ENCODE peak calls at places on chromosomes 11 and 22, in five cellular contexts. One of them, this sample, is unnamed.

GRCh38 chr22:48513929-48514328 is 1313.7 kb downstream of the BRD1 start:
- DNase-seq in EL: no peak
- DNase-seq in fibroblast of the conjunctiva: no peak
- DNase-seq in HFFc6: no peak
- DNase-seq in cardiac muscle cell: no peak
- DNase-seq in this sample: no peak

GRCh38 chr11:114111369-114112042 is 52.0 kb downstream of the ZBTB16 start:
- DNase-seq in HFFc6: no peak
- DNase-seq in EL: no peak
- DNase-seq in cardiac muscle cell: no peak
- DNase-seq in fibroblast of the conjunctiva: peak
- DNase-seq in this sample: peak

GRCh38 chr11:1078191-1078601 is 3.5 kb downstream of the MUC2 start:
- DNase-seq in HFFc6: no peak
- DNase-seq in EL: no peak
- DNase-seq in cardiac muscle cell: no peak
- DNase-seq in fibroblast of the conjunctiva: no peak
- DNase-seq in this sample: no peak

GRCh38 chr11:18012906-18013781 is at the start of gene SERGEF:
- DNase-seq in cardiac muscle cell: peak
- DNase-seq in EL: peak
- DNase-seq in fibroblast of the conjunctiva: peak
- DNase-seq in HFFc6: peak
- DNase-seq in this sample: peak

GRCh38 chr11:100777118-100777517 is 90.0 kb downstream of the ARHGAP42 start:
- DNase-seq in cardiac muscle cell: no peak
- DNase-seq in EL: no peak
- DNase-seq in HFFc6: no peak
- DNase-seq in fibroblast of the conjunctiva: no peak
- DNase-seq in this sample: no peak

GRCh38 chr22:44133901-44134511 is 46.7 kb upstream of the PARVG start:
- DNase-seq in EL: no peak
- DNase-seq in cardiac muscle cell: no peak
- DNase-seq in fibroblast of the conjunctiva: no peak
- DNase-seq in HFFc6: no peak
- DNase-seq in this sample: no peak

GRCh38 chr11:70614034-70614681 is 215.8 kb downstream of the CTTN start:
- DNase-seq in fibroblast of the conjunctiva: no peak
- DNase-seq in cardiac muscle cell: no peak
- DNase-seq in HFFc6: no peak
- DNase-seq in EL: no peak
- DNase-seq in this sample: no peak

GRCh38 chr22:23495614-23496444 is 84.3 kb downstream of the IGLL1 start:
- DNase-seq in HFFc6: no peak
- DNase-seq in EL: no peak
- DNase-seq in cardiac muscle cell: no peak
- DNase-seq in fibroblast of the conjunctiva: no peak
- DNase-seq in this sample: no peak

GRCh38 chr11:1463056-1463455 is 23.5 kb downstream of the MOB2 start:
- DNase-seq in fibroblast of the conjunctiva: no peak
- DNase-seq in EL: no peak
- DNase-seq in HFFc6: no peak
- DNase-seq in cardiac muscle cell: no peak
- DNase-seq in this sample: no peak

GRCh38 chr11:119681537-119681936 is 47.5 kb downstream of the NECTIN1 start:
- DNase-seq in EL: no peak
- DNase-seq in fibroblast of the conjunctiva: no peak
- DNase-seq in cardiac muscle cell: no peak
- DNase-seq in HFFc6: no peak
- DNase-seq in this sample: no peak

GRCh38 chr11:9594267-9595046 is 21.0 kb downstream of the WEE1 start:
- DNase-seq in cardiac muscle cell: no peak
- DNase-seq in fibroblast of the conjunctiva: no peak
- DNase-seq in HFFc6: no peak
- DNase-seq in EL: peak
- DNase-seq in this sample: no peak

GRCh38 chr11:119533931-119534694 is 111.1 kb upstream of the THY1 start:
- DNase-seq in EL: peak
- DNase-seq in fibroblast of the conjunctiva: peak
- DNase-seq in HFFc6: peak
- DNase-seq in cardiac muscle cell: peak
- DNase-seq in this sample: peak

GRCh38 chr11:61972796-61973602 is 5.6 kb upstream of the FTH1 start:
- DNase-seq in EL: peak
- DNase-seq in HFFc6: peak
- DNase-seq in fibroblast of the conjunctiva: peak
- DNase-seq in cardiac muscle cell: no peak
- DNase-seq in this sample: peak

GRCh38 chr22:36540867-36541642 is 12.1 kb upstream of the EIF3D start:
- DNase-seq in fibroblast of the conjunctiva: no peak
- DNase-seq in cardiac muscle cell: no peak
- DNase-seq in HFFc6: no peak
- DNase-seq in EL: peak
- DNase-seq in this sample: peak

GRCh38 chr11:14455648-14456430 is 43.8 kb downstream of the COPB1 start:
- DNase-seq in fibroblast of the conjunctiva: no peak
- DNase-seq in EL: no peak
- DNase-seq in HFFc6: no peak
- DNase-seq in cardiac muscle cell: no peak
- DNase-seq in this sample: no peak

GRCh38 chr11:134242376-134242775 is 10.8 kb downstream of the THYN1 start:
- DNase-seq in fibroblast of the conjunctiva: no peak
- DNase-seq in cardiac muscle cell: no peak
- DNase-seq in EL: no peak
- DNase-seq in HFFc6: no peak
- DNase-seq in this sample: no peak

GRCh38 chr11:6705905-6706535 is 22.9 kb upstream of the MRPL17 start:
- DNase-seq in cardiac muscle cell: peak
- DNase-seq in fibroblast of the conjunctiva: peak
- DNase-seq in EL: peak
- DNase-seq in HFFc6: peak
- DNase-seq in this sample: peak

GRCh38 chr11:65720237-65720934 is at the start of gene RNASEH2C:
- DNase-seq in cardiac muscle cell: peak
- DNase-seq in EL: peak
- DNase-seq in HFFc6: peak
- DNase-seq in fibroblast of the conjunctiva: peak
- DNase-seq in this sample: peak

GRCh38 chr11:113991718-113992458 is 17.0 kb downstream of the HTR3A start:
- DNase-seq in cardiac muscle cell: peak
- DNase-seq in HFFc6: no peak
- DNase-seq in fibroblast of the conjunctiva: no peak
- DNase-seq in EL: peak
- DNase-seq in this sample: no peak

GRCh38 chr11:119092880-119093665 is 8.4 kb downstream of the HMBS start:
- DNase-seq in fibroblast of the conjunctiva: no peak
- DNase-seq in EL: peak
- DNase-seq in cardiac muscle cell: no peak
- DNase-seq in HFFc6: no peak
- DNase-seq in this sample: no peak

GRCh38 chr11:3856856-3857553 is 1.5 kb downstream of the STIM1 start:
- DNase-seq in HFFc6: no peak
- DNase-seq in fibroblast of the conjunctiva: no peak
- DNase-seq in EL: no peak
- DNase-seq in cardiac muscle cell: no peak
- DNase-seq in this sample: no peak

GRCh38 chr22:28822930-28823481 is 22.6 kb upstream of the XBP1 start:
- DNase-seq in HFFc6: no peak
- DNase-seq in cardiac muscle cell: no peak
- DNase-seq in fibroblast of the conjunctiva: no peak
- DNase-seq in EL: no peak
- DNase-seq in this sample: no peak

GRCh38 chr11:12061851-12062560 is 48.4 kb upstream of the MICAL2 start:
- DNase-seq in EL: no peak
- DNase-seq in HFFc6: no peak
- DNase-seq in fibroblast of the conjunctiva: no peak
- DNase-seq in cardiac muscle cell: no peak
- DNase-seq in this sample: no peak

GRCh38 chr11:63961608-63962412 is 12.6 kb upstream of the COX8A start:
- DNase-seq in fibroblast of the conjunctiva: peak
- DNase-seq in cardiac muscle cell: no peak
- DNase-seq in HFFc6: peak
- DNase-seq in EL: no peak
- DNase-seq in this sample: peak

GRCh38 chr11:7019500-7020182 is 505 bp downstream of the ZNF214 start:
- DNase-seq in cardiac muscle cell: peak
- DNase-seq in fibroblast of the conjunctiva: no peak
- DNase-seq in EL: peak
- DNase-seq in HFFc6: no peak
- DNase-seq in this sample: peak

GRCh38 chr11:122229611-122230386 is 113.8 kb upstream of the BLID start:
- DNase-seq in EL: no peak
- DNase-seq in cardiac muscle cell: no peak
- DNase-seq in HFFc6: no peak
- DNase-seq in fibroblast of the conjunctiva: no peak
- DNase-seq in this sample: no peak

GRCh38 chr11:35477871-35478270 is 47.5 kb downstream of the PAMR1 start:
- DNase-seq in EL: no peak
- DNase-seq in fibroblast of the conjunctiva: no peak
- DNase-seq in cardiac muscle cell: peak
- DNase-seq in HFFc6: no peak
- DNase-seq in this sample: no peak

GRCh38 chr11:67309661-67310061 is 6.3 kb downstream of the SSH3 start:
- DNase-seq in HFFc6: no peak
- DNase-seq in cardiac muscle cell: no peak
- DNase-seq in EL: no peak
- DNase-seq in fibroblast of the conjunctiva: no peak
- DNase-seq in this sample: no peak

GRCh38 chr11:73291781-73292180 is 16.3 kb upstream of the ARHGEF17 start:
- DNase-seq in fibroblast of the conjunctiva: no peak
- DNase-seq in cardiac muscle cell: no peak
- DNase-seq in HFFc6: no peak
- DNase-seq in EL: no peak
- DNase-seq in this sample: no peak

GRCh38 chr22:49296561-49296960 is 531.1 kb downstream of the BRD1 start:
- DNase-seq in HFFc6: no peak
- DNase-seq in fibroblast of the conjunctiva: no peak
- DNase-seq in cardiac muscle cell: no peak
- DNase-seq in EL: no peak
- DNase-seq in this sample: no peak

GRCh38 chr11:68878022-68878421 is 25.6 kb downstream of the MRPL21 start:
- DNase-seq in EL: no peak
- DNase-seq in cardiac muscle cell: no peak
- DNase-seq in fibroblast of the conjunctiva: no peak
- DNase-seq in HFFc6: no peak
- DNase-seq in this sample: no peak

GRCh38 chr11:126404367-126404766 is 48.9 kb downstream of the ST3GAL4 start:
- DNase-seq in HFFc6: peak
- DNase-seq in cardiac muscle cell: no peak
- DNase-seq in fibroblast of the conjunctiva: no peak
- DNase-seq in EL: peak
- DNase-seq in this sample: peak

GRCh38 chr11:120710354-120711187 is 199.0 kb downstream of the GRIK4 start:
- DNase-seq in EL: peak
- DNase-seq in HFFc6: peak
- DNase-seq in fibroblast of the conjunctiva: peak
- DNase-seq in cardiac muscle cell: peak
- DNase-seq in this sample: peak

GRCh38 chr11:115391598-115391997 is 112.6 kb downstream of the CADM1 start:
- DNase-seq in EL: no peak
- DNase-seq in fibroblast of the conjunctiva: no peak
- DNase-seq in cardiac muscle cell: peak
- DNase-seq in HFFc6: no peak
- DNase-seq in this sample: no peak

This sample was measured in HCEC 1CT.